ENCODE peak calls at places on chromosomes 11 and 22, in ten cellular contexts. E is spleen; Q is pancreas; L is mesendoderm; P is CD8-positive, alpha-beta memory T cell; Y is right atrium auricular region; X is tibial artery; F is IMR-90; N is esophagus squamous epithelium; W is body of pancreas. O is an unnamed sample.

GRCh38 chr11:2582436-2582931 is 117.3 kb downstream of the KCNQ1OT1 start:
- DNase-seq in N (no peak), W (peak; percentile 1), P (peak; percentile 26), Q (peak; percentile 57), Y (no peak), X (peak; percentile 12), L (no peak), F (no peak), E (peak; percentile 60), O (no peak)

GRCh38 chr22:37739000-37739399 is 42.2 kb downstream of the TRIOBP start:
- DNase-seq in E (no peak), Y (peak; percentile 89), L (no peak), Q (no peak), P (no peak), X (peak; percentile 58), W (peak; percentile 59), F (peak; percentile 87), N (no peak), O (no peak)

GRCh38 chr11:87005569-87005921 is 32.2 kb upstream of the TMEM135 start:
- DNase-seq in N (no peak), Q (no peak), X (no peak), L (no peak), F (no peak), W (no peak), P (no peak), Y (no peak), E (no peak), O (no peak)

GRCh38 chr22:46057206-46057605 is 80.2 kb upstream of the WNT7B start:
- DNase-seq in P (peak; percentile 6), N (no peak), Q (peak; percentile 29), X (peak; percentile 39), W (peak; percentile 24), E (peak; percentile 47), L (no peak), F (no peak), Y (no peak), O (no peak)

GRCh38 chr11:114738954-114739353 is 60.6 kb downstream of the NXPE2 start:
- DNase-seq in F (peak; percentile 49), N (no peak), L (peak; percentile 62), Q (no peak), P (peak; percentile 45), W (peak; percentile 49), Y (no peak), E (no peak), X (no peak), O (peak; percentile 34)

GRCh38 chr22:44299124-44299523 is 13.6 kb downstream of the SHISAL1 start:
- DNase-seq in N (no peak), L (no peak), P (no peak), X (no peak), E (no peak), W (no peak), Q (peak; percentile 51), Y (no peak), F (no peak), O (no peak)

GRCh38 chr11:130118165-130118564 is 41.4 kb upstream of the ST14 start:
- DNase-seq in P (no peak), Y (no peak), L (no peak), Q (no peak), W (no peak), F (no peak), E (no peak), X (no peak), N (no peak), O (no peak)

GRCh38 chr11:47233051-47233450 is 15.6 kb downstream of the ACP2 start:
- DNase-seq in F (no peak), P (no peak), Q (no peak), E (no peak), N (no peak), X (no peak), L (no peak), W (no peak), Y (no peak), O (no peak)

GRCh38 chr11:67644042-67644441 is 4.5 kb upstream of the TBX10 start:
- DNase-seq in E (no peak), Q (no peak), X (no peak), N (no peak), F (no peak), P (no peak), L (peak; percentile 69), W (no peak), Y (no peak), O (no peak)

GRCh38 chr11:67645521-67646457 is 4.7 kb downstream of the ACY3 start:
- DNase-seq in N (no peak), F (no peak), P (peak; percentile 45), Q (peak; percentile 93), Y (no peak), X (no peak), E (peak; percentile 75), W (peak; percentile 86), L (peak; percentile 57), O (no peak)

GRCh38 chr11:67646535-67647336 is 3.8 kb downstream of the ACY3 start:
- DNase-seq in L (no peak), X (no peak), E (peak; percentile 93), W (peak; percentile 79), N (no peak), Q (peak; percentile 80), Y (no peak), P (peak; percentile 60), F (no peak), O (no peak)

GRCh38 chr11:67642490-67643120 is 3.0 kb upstream of the TBX10 start:
- DNase-seq in N (no peak), Y (no peak), W (no peak), F (no peak), E (no peak), X (no peak), L (no peak), Q (no peak), P (no peak), O (no peak)

DNA sequence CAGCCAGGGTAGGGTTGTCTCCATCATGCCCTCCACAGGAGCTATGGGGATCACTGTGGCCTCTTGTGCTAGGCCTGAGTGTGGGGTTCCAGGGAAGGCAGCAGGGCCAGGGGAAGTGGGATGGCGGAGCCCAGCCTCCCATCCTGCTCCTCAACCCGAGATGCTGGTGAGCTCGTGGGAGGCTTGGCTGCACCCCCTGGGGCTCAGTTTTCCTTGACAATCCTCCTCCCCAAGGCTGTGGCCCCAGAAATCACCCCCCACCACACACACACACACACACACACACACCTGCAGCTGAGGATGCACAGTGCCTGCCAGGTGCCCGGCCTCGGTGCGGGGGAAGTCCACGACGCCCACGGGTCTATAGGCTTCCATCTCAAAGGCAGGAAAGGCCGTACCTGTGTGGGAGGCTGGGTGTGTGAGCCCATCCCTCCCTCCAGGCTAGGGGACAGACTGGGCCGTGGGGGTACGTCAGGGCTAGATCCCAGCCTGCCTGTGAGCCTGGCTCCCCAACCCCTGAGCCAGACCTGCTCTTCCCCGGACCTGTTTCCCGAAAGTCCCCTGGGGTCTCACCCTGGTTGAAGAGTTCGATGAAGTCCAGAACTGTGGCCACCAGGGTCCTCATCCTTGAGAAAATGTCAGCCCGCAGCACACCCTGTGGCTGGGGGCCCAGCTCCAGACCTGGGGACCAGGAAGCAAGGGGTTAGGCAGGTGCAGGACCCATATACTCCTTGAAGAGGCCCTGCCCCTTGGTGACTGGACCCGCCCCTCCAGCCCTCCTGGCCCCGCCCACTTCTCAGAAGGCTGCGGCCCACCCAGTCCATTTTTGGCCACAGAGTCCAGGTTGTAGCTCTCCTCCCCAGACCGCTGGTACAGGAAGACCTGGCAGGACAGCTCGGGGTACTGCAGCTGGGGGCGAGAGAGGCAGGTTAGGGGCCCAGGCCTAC is 5.2 kb upstream of the TBX10 start:
- DNase-seq in F (no peak), Q (peak; percentile 74), X (no peak), P (peak; percentile 43), N (no peak), L (no peak), Y (no peak), E (no peak), W (no peak), O (no peak)
- H3K4me3 ChIP-seq in F (no peak overlapping the region), Q (no peak overlapping the region), X (no peak overlapping the region), P (no peak overlapping the region), N (no peak overlapping the region), L (no peak overlapping the region), Y (no peak overlapping the region), E (no peak overlapping the region), W (no peak overlapping the region), O (no peak overlapping the region)

GRCh38 chr11:133898770-133899115 is 53.4 kb upstream of the SPATA19 start:
- DNase-seq in Q (no peak), E (no peak), L (no peak), F (no peak), Y (no peak), W (no peak), P (peak; percentile 8), N (no peak), X (no peak), O (no peak)

GRCh38 chr11:133898031-133898769 is 52.9 kb upstream of the SPATA19 start:
- DNase-seq in P (peak; percentile 8), E (no peak), N (no peak), W (no peak), Q (no peak), Y (no peak), X (no peak), F (no peak), L (peak; percentile 64), O (no peak)

GRCh38 chr11:133896642-133897330 is 51.5 kb upstream of the SPATA19 start:
- DNase-seq in W (no peak), Y (no peak), F (no peak), E (no peak), L (no peak), P (no peak), N (no peak), X (no peak), Q (peak; percentile 20), O (no peak)

GRCh38 chr11:133896028-133896427 is 50.7 kb upstream of the SPATA19 start:
- DNase-seq in N (no peak), L (no peak), Y (peak; percentile 34), W (no peak), Q (no peak), E (no peak), P (no peak), X (no peak), F (no peak), O (no peak)

GRCh38 chr11:133897331-133897650 is 52.0 kb upstream of the SPATA19 start:
- DNase-seq in L (no peak), F (no peak), X (no peak), P (no peak), Y (no peak), N (no peak), E (no peak), Q (peak; percentile 24), W (no peak), O (no peak)
- H3K27ac ChIP-seq in L (no peak overlapping the region), F (no peak overlapping the region), X (no peak overlapping the region), P (no peak overlapping the region), Y (no peak overlapping the region), N (no peak overlapping the region), E (no peak overlapping the region), Q (no peak overlapping the region), W (no peak overlapping the region), O (no peak overlapping the region)

DNA sequence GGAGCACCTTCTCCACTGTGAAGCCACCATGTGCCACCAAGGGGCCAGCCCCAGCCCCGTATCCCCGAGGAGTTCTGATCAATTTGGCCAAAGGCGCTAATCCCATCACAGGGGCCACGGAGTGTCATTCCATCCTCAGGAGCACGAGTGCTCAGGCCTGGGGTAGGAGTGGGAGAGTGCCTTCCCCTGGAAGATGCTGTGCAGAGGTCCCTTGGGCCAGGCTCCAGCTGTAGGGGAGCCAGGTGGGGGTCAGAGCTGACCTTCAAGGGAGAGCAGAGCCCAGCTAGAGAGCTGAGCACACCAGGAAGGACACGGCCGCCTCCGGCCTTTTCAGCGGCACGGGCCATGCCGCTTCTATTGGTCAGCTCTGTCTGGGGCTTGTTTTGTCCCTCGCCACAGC is 1459.9 kb downstream of the BRD1 start:
- DNase-seq in Y (no peak), X (no peak), L (no peak), E (no peak), F (no peak), W (no peak), N (no peak), Q (no peak), P (no peak), O (no peak)
- H3K4me3 ChIP-seq in Y (no peak overlapping the region), X (no peak overlapping the region), L (no peak overlapping the region), E (no peak overlapping the region), F (no peak overlapping the region), W (no peak overlapping the region), N (no peak overlapping the region), Q (no peak overlapping the region), P (no peak overlapping the region), O (no peak overlapping the region)

GRCh38 chr11:65780770-65781151 is at the start of gene AP5B1:
- DNase-seq in F (peak; percentile 41), E (peak; percentile 94), W (peak; percentile 74), Q (peak; percentile 86), N (no peak), X (peak; percentile 29), Y (no peak), L (peak; percentile 44), P (peak; percentile 82), O (no peak)

GRCh38 chr11:65782816-65783228 is 2.0 kb upstream of the AP5B1 start:
- DNase-seq in F (no peak), Q (peak; percentile 68), N (no peak), Y (no peak), L (no peak), W (no peak), X (no peak), E (no peak), P (peak; percentile 47), O (no peak)

GRCh38 chr11:65779919-65780769 is 632 bp downstream of the AP5B1 start:
- DNase-seq in F (peak; percentile 67), N (no peak), W (peak; percentile 84), L (peak; percentile 92), X (peak; percentile 57), Y (peak; percentile 78), P (peak; percentile 83), Q (peak; percentile 94), E (peak; percentile 96), O (peak; percentile 65)

GRCh38 chr11:65781152-65781961 is 581 bp upstream of the AP5B1 start:
- DNase-seq in W (no peak), N (no peak), F (no peak), L (peak; percentile 67), Q (peak; percentile 81), X (peak; percentile 55), E (peak; percentile 84), P (no peak), Y (no peak), O (no peak)

GRCh38 chr11:65781962-65782815 is 1.4 kb upstream of the AP5B1 start:
- DNase-seq in L (no peak), N (no peak), P (no peak), E (peak; percentile 65), F (no peak), Q (peak; percentile 74), W (no peak), X (peak; percentile 12), Y (no peak), O (no peak)
- H3K27ac ChIP-seq in L (no peak overlapping the region), N (peak overlapping the region; percentile 93), P (no peak overlapping the region), E (no peak overlapping the region), F (no peak overlapping the region), Q (no peak overlapping the region), W (no peak overlapping the region), X (peak overlapping the region; percentile 87), Y (no peak overlapping the region), O (no peak overlapping the region)